ENCODE peak calls at places on chromosomes 5 and 9, in seven cellular contexts. F is AG08395, K is RPMI7951, O is progenitor cell of endocrine pancreas, H is T-helper 17 cell, N is SK-N-DZ, B is nephron progenitor cell. Y is an unnamed sample.

GRCh38 chr9:75616841-75617566 is 273.5 kb upstream of the PCSK5 start:
- DNase-seq in K (no peak), N (no peak), H (no peak), B (no peak), O (no peak), F (no peak), Y (no peak)

GRCh38 chr5:5419291-5420210 is 2.9 kb upstream of the ICE1 start:
- DNase-seq in K (peak), N (peak), O (no peak), F (peak), B (peak), H (no peak), Y (no peak)

GRCh38 chr5:94849821-94850736 is 231.6 kb downstream of the SLF1 start:
- DNase-seq in B (peak), H (no peak), F (peak), O (no peak), K (peak), N (peak), Y (peak)

GRCh38 chr5:146447734-146448380 is 724 bp downstream of the TCERG1 start:
- DNase-seq in B (no peak), N (peak), F (peak), K (peak), H (no peak), O (no peak), Y (no peak)

GRCh38 chr5:56269216-56269927 is 36.2 kb upstream of the ANKRD55 start:
- DNase-seq in K (peak), O (no peak), F (peak), N (peak), B (peak), H (no peak), Y (peak)

GRCh38 chr5:64384761-64385160 is 121.1 kb upstream of the RGS7BP start:
- DNase-seq in H (no peak), F (no peak), O (no peak), K (peak), N (peak), B (peak), Y (no peak)

GRCh38 chr5:2255915-2256645 is 373.4 kb upstream of the IRX4 start:
- DNase-seq in K (no peak), N (no peak), H (no peak), F (no peak), B (no peak), O (no peak), Y (no peak)

GRCh38 chr5:119319890-119320289 is 35.9 kb upstream of the TNFAIP8 start:
- DNase-seq in O (no peak), H (no peak), K (no peak), F (no peak), N (no peak), B (no peak), Y (no peak)

GRCh38 chr5:154087260-154087659 is 48.5 kb downstream of the MFAP3 start:
- DNase-seq in N (no peak), F (peak), O (no peak), H (no peak), K (peak), B (no peak), Y (no peak)

GRCh38 chr5:23466401-23466886 is 41.0 kb upstream of the PRDM9 start:
- DNase-seq in K (peak), O (no peak), H (no peak), F (no peak), N (no peak), B (no peak), Y (no peak)

GRCh38 chr5:87645241-87645640 is 232.5 kb upstream of the CCNH start:
- DNase-seq in N (no peak), K (no peak), F (no peak), B (no peak), O (no peak), H (no peak), Y (no peak)

GRCh38 chr5:13932561-13932960 is 11.9 kb downstream of the DNAH5 start:
- DNase-seq in B (no peak), F (no peak), O (no peak), K (no peak), N (no peak), H (no peak), Y (no peak)

GRCh38 chr9:130414081-130414731 is 30.6 kb upstream of the ASS1 start:
- DNase-seq in N (no peak), O (no peak), H (no peak), B (no peak), F (no peak), K (no peak), Y (no peak)

GRCh38 chr9:99093492-99093791 is 11.5 kb upstream of the TGFBR1 start:
- DNase-seq in K (no peak), F (no peak), H (no peak), B (no peak), N (no peak), O (no peak), Y (no peak)

Y was measured in hippocampal formation.